ENCODE peak calls at places on chromosomes 5 and 9, in five cellular contexts. L is lower leg skin, W is M059J, Z is NCI-H1930, H is COLO829. Y is an unnamed sample.

GRCh38 chr5:165209101-165209727 is 1703.8 kb downstream of the MAT2B start:
- DNase-seq in L (no peak), W (peak; percentile 1), Z (no peak), H (peak; percentile 2), Y (no peak)

GRCh38 chr5:168941901-168942300 is 359.0 kb downstream of the SLIT3 start:
- DNase-seq in L (no peak), W (no peak), Z (no peak), H (no peak), Y (no peak)

GRCh38 chr9:119216891-119217290 is 152.3 kb downstream of the BRINP1 start:
- DNase-seq in L (no peak), W (no peak), Z (no peak), H (no peak), Y (no peak)

GRCh38 chr9:129548571-129549135 is 72.2 kb downstream of the C9orf50 start:
- DNase-seq in L (no peak), W (no peak), Z (no peak), H (no peak), Y (no peak)

GRCh38 chr5:72451771-72452505 is 55.3 kb downstream of the ZNF366 start:
- DNase-seq in L (peak; percentile 78), W (peak; percentile 96), Z (no peak), H (peak; percentile 55), Y (peak; percentile 74)

GRCh38 chr9:114657705-114658104 is at the start of gene TEX53:
- DNase-seq in L (no peak), W (no peak), Z (no peak), H (no peak), Y (no peak)

GRCh38 chr9:133351908-133352634 is 4.1 kb downstream of the RPL7A start:
- DNase-seq in L (no peak), W (peak; percentile 54), Z (no peak), H (peak; percentile 76), Y (no peak)

GRCh38 chr5:154236-154635 is 37.1 kb upstream of the LRRC14B start:
- DNase-seq in L (no peak), W (peak; percentile 65), Z (no peak), H (no peak), Y (peak; percentile 70)

GRCh38 chr5:149367249-149367971 is 9.6 kb downstream of the PCYOX1L start:
- DNase-seq in L (no peak), W (peak; percentile 76), Z (peak; percentile 13), H (peak; percentile 66), Y (no peak)

GRCh38 chr5:11164456-11165286 is 403.6 kb upstream of the DAP start:
- DNase-seq in L (no peak), W (no peak), Z (no peak), H (no peak), Y (no peak)

Y was measured in suprapubic skin.